ENCODE peak calls at places on chromosomes 4 and X, in six cellular contexts. A is B cell, N is cerebellar nuclear complex, W is epithelial cell of esophagus, J is aorta, U is HS-5. G is an unnamed sample.

GRCh38 chr4:164215113-164215741 is 538.7 kb upstream of the SMIM31 start:
- DNase-seq in J (no peak), N (no peak), W (no peak), U (no peak), A (no peak), G (no peak)

GRCh38 chr4:41281038-41281634 is 24.4 kb downstream of the UCHL1 start:
- DNase-seq in N (peak; percentile 39), W (peak; percentile 80), J (no peak), A (peak; percentile 46), U (peak; percentile 64), G (peak; percentile 42)

GRCh38 chr4:80268936-80269335 is 2.5 kb downstream of the FGF5 start:
- DNase-seq in U (no peak), A (no peak), J (no peak), N (no peak), W (peak; percentile 10), G (no peak)

GRCh38 chr4:141654098-141654497 is 17.7 kb downstream of the IL15 start:
- DNase-seq in A (no peak), J (peak; percentile 52), N (no peak), U (no peak), W (peak; percentile 48), G (no peak)

GRCh38 chr4:147136308-147136707 is 190.6 kb upstream of the TTC29 start:
- DNase-seq in N (no peak), J (no peak), W (no peak), A (no peak), U (no peak), G (no peak)

GRCh38 chr4:25860586-25861421 is 2.0 kb downstream of the SEL1L3 start:
- DNase-seq in W (peak; percentile 79), N (peak; percentile 36), J (peak; percentile 67), A (peak; percentile 59), U (peak; percentile 8), G (no peak)

GRCh38 chr4:8315343-8316250 is 46.0 kb downstream of the HTRA3 start:
- DNase-seq in U (peak; percentile 66), A (no peak), W (peak; percentile 84), J (peak; percentile 74), N (no peak), G (peak; percentile 29)

GRCh38 chr4:37584530-37585060 is 101.6 kb downstream of the RELL1 start:
- DNase-seq in J (no peak), W (no peak), U (no peak), N (no peak), A (no peak), G (no peak)

GRCh38 chr4:168751263-168752225 is 254.7 kb downstream of the PALLD start:
- DNase-seq in N (no peak), A (no peak), J (no peak), U (no peak), W (peak; percentile 36), G (no peak)

GRCh38 chrX:56995271-56995994 is at the start of gene SPIN3:
- DNase-seq in W (peak; percentile 65), N (peak; percentile 48), U (peak; percentile 23), A (peak; percentile 55), J (peak; percentile 85), G (no peak)

GRCh38 chrX:130028196-130028595 is 45.8 kb downstream of the BCORL1 start:
- DNase-seq in U (peak; percentile 13), J (no peak), W (peak; percentile 53), N (no peak), A (peak; percentile 54), G (no peak)

GRCh38 chr4:103365285-103365684 is 167.1 kb upstream of the CENPE start:
- DNase-seq in J (no peak), A (no peak), U (no peak), N (no peak), W (no peak), G (no peak)

GRCh38 chrX:116285506-116285905 is 115.0 kb downstream of the AGTR2 start:
- DNase-seq in A (no peak), W (peak; percentile 6), U (no peak), J (no peak), N (no peak), G (no peak)

GRCh38 chrX:133676344-133677122 is 261.2 kb upstream of the GPC4 start:
- DNase-seq in N (no peak), U (no peak), J (no peak), A (no peak), W (no peak), G (no peak)

GRCh38 chr4:182938213-182938645 is 21.0 kb upstream of the DCTD start:
- DNase-seq in J (peak; percentile 75), U (no peak), A (peak; percentile 65), W (peak; percentile 68), N (no peak), G (no peak)